ENCODE peak calls at places on chromosomes 4 and X, in seven cellular contexts. E, F, U, B, S, G and T are unnamed samples.

GRCh38 chr4:147596976-147597375 is 20.2 kb upstream of the TMEM184C start:
- DNase-seq in E (peak), S (no peak), F (no peak), B (no peak), G (peak), U (peak), T (no peak)

GRCh38 chr4:113756005-113756410 is 5.5 kb downstream of the CAMK2D start:
- DNase-seq in B (no peak), G (peak), U (no peak), S (peak), F (no peak), E (no peak), T (no peak)

GRCh38 chrX:148507413-148507812 is 7.0 kb downstream of the AFF2 start:
- DNase-seq in G (no peak), F (no peak), S (no peak), B (no peak), E (no peak), U (no peak), T (no peak)

GRCh38 chr4:110681381-110681780 is 58.5 kb upstream of the PITX2 start:
- DNase-seq in F (no peak), G (peak), B (no peak), U (no peak), S (no peak), E (no peak), T (no peak)

GRCh38 chrX:57445046-57445445 is 146.8 kb upstream of the ZXDB start:
- DNase-seq in S (no peak), F (no peak), U (no peak), G (no peak), E (no peak), B (no peak), T (no peak)

GRCh38 chrX:13808293-13808692 is 8.6 kb downstream of the GPM6B start:
- DNase-seq in E (no peak), S (no peak), F (no peak), U (no peak), G (no peak), B (no peak), T (no peak)

GRCh38 chrX:135432453-135432852 is 10.7 kb downstream of the SMIM10L2A start:
- DNase-seq in F (no peak), U (no peak), E (no peak), B (no peak), G (no peak), S (no peak), T (no peak)

GRCh38 chr4:84531689-84532088 is 32.6 kb upstream of the NKX6-1 start:
- DNase-seq in F (no peak), S (no peak), G (peak), U (no peak), B (no peak), E (no peak), T (no peak)

GRCh38 chr4:1049591-1049905 is 38.1 kb downstream of the FGFRL1 start:
- DNase-seq in B (no peak), U (peak), E (no peak), F (peak), S (no peak), G (no peak), T (no peak)

GRCh38 chr4:77695769-77696168 is 90.1 kb downstream of the CXCL13 start:
- DNase-seq in B (no peak), G (peak), U (no peak), F (no peak), E (no peak), S (no peak), T (no peak)

GRCh38 chr4:36241771-36242170 is 2.5 kb downstream of the ARAP2 start:
- DNase-seq in U (no peak), B (no peak), G (no peak), E (no peak), F (no peak), S (peak), T (no peak)

DNA sequence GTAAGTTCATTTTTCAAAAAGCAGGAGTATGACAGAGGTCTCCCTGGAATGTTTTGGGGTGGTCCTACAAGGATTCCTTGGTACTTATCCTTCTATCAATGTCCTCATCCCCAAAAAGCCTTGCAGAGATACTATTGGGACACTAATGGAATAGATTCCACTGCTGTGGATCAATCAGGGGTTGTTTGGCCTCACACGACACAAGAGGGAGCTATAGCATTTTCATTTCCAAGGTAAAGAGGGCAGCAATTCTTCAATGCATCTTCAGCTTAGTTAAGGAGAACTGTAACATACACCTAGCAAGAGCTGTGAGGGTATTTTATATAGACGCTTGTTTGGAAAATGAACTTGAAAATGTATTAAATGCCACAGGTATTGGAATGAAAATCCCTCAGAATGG is 50.9 kb downstream of the USP26 start:
- DNase-seq in E (no peak), F (no peak), G (no peak), B (no peak), S (no peak), U (peak), T (no peak)
- TF ChIP-seq CTCF in E (peak), F (no peak), G (no peak), B (peak), S (peak), U (peak), T (no peak)

DNA sequence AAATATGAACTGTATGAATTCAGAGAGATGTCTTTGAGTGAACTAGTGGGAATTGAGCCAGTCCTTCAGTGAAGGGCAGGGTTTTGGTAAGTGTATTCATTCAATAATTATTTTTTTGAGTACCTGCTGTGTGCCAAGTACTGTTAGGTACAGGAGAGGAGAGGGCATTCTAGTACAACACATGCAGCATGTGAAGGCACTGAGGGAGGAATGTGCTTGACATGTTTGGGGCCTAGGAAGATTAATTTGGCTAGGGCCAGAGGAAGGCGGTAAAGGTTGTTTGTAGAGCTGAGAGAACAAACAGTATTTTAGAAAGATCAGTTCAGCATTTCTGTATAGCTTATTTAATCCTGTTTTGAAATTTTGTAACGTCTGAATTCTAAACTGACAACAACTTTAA is 27.8 kb downstream of the APOOL start:
- DNase-seq in G (no peak), F (no peak), S (no peak), U (no peak), B (no peak), E (no peak), T (no peak)
- TF ChIP-seq CTCF in G (no peak), F (no peak), S (no peak), U (no peak), B (no peak), E (no peak), T (no peak)

DNA sequence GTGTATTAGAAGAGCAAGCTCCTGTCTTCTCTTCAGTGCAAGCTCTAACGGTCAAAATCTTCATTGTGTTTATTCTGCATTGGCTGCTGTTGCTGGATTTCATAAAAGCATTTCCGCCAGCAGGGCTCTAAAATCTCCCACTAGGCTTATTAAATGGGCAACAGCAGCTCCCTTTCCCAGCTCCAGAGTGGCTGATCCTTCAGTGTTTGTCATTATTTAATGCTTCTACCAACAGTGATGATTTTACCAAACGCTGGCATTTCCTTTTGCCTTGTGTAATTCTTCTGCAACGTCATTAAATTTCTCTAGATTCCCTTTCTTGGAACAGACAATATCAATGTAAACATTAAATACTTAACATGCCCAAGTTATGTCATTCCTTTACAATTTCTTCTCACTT is 20.1 kb downstream of the SLC7A11 start:
- DNase-seq in U (peak), B (no peak), S (no peak), G (peak), E (no peak), F (no peak), T (no peak)
- TF ChIP-seq CTCF in U (peak), B (no peak), S (no peak), G (peak), E (no peak), F (no peak), T (no peak)

DNA sequence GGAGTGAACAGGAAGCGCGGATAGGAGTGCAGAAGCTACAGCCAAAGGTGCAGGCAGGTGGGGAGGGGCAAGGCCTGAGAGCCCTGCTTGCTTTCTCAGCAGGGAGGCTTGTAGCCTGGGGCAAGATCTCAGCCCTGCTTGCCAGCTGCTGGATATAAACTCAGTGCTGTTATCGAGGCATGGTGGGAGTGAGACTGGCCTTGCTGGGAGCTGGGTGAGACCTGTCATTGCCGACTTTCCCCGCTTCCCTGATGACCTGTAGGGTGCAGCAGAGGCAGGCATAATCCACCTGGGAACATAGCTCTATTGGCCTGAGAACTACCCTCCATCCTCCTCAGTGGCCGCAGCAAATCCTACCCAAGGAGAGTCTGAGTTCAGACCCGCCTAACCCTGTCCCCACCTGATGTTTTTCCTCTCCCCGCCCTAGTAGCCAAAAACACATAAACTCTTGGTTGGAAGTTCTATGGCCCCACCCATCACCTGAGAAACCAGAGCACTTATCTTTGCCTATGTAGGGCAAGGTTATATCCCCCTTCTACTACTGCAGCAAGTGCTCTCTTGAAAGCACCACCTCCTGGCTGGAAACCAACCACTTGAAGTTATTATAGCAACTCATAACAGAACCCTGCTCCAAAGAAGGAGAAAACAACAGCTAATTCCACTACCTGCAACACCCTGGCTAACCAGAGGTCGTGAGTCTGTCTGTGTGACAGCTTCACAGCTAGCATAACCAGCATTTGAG is 80.7 kb downstream of the FHIP1A start:
- DNase-seq in F (no peak), B (no peak), S (no peak), E (no peak), G (no peak), U (no peak), T (no peak)
- TF ChIP-seq CTCF in F (no peak), B (no peak), S (peak), E (no peak), G (no peak), U (no peak), T (no peak)

GRCh38 chrX:104310084-104310483 is 55.4 kb upstream of the ESX1 start:
- DNase-seq in E (no peak), F (no peak), B (no peak), S (no peak), U (no peak), G (peak), T (no peak)

GRCh38 chrX:104310657-104311056 is 55.9 kb upstream of the ESX1 start:
- DNase-seq in U (no peak), S (no peak), G (no peak), F (no peak), B (no peak), E (no peak), T (no peak)

GRCh38 chrX:104307341-104307740 is 52.6 kb upstream of the ESX1 start:
- DNase-seq in B (no peak), G (peak), U (no peak), S (no peak), F (no peak), E (no peak), T (no peak)

GRCh38 chrX:104306180-104306579 is 51.4 kb upstream of the ESX1 start:
- DNase-seq in G (no peak), U (no peak), S (no peak), F (no peak), E (no peak), B (no peak), T (no peak)

DNA sequence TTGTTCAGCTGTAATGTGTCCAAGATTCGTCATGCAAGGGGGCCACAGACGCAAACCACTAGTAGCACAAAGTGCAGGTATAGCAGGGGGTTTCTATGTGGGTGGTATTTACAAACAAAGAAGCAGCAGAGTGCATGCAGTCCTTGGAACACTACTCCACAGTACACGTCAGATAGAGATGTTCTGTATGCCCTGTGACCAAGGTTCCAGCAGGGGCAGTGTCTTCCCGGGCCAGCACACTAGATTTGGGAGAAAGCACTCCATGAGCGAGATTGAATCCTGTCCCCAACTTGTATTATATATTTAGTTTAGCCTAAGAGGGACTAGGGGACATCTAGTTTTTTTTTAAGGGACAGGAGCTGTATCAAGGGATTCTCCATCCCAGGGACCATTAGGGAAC is 54.4 kb upstream of the ESX1 start:
- DNase-seq in B (no peak), S (no peak), G (no peak), F (no peak), E (no peak), U (no peak), T (no peak)
- TF ChIP-seq CTCF in B (no peak), S (no peak), G (peak), F (no peak), E (no peak), U (no peak), T (no peak)

GRCh38 chrX:22300130-22300529 is 27.4 kb downstream of the CBLL2 start:
- DNase-seq in B (no peak), S (no peak), F (peak), E (no peak), G (peak), U (peak), T (no peak)
- TF ChIP-seq CTCF in B (no peak), S (no peak), F (no peak), E (no peak), G (no peak), U (no peak), T (no peak)

GRCh38 chr4:152747444-152747843 is 32.1 kb downstream of the TIGD4 start:
- DNase-seq in B (no peak), G (no peak), F (no peak), U (no peak), E (no peak), S (no peak), T (no peak)
- TF ChIP-seq CTCF in B (no peak), G (no peak), F (no peak), U (no peak), E (no peak), S (no peak), T (no peak)

GRCh38 chrX:113001836-113002235 is 161.2 kb upstream of the AMOT start:
- DNase-seq in U (no peak), S (peak), F (no peak), B (no peak), G (no peak), E (no peak), T (no peak)
- TF ChIP-seq CTCF in U (no peak), S (no peak), F (no peak), B (peak), G (no peak), E (no peak), T (no peak)